ENCODE peak calls at places on chromosomes 7 and 10, in five cellular contexts. I is AG04449, F is AG04450, Q is dorsolateral prefrontal cortex, R is WTC11. M is an unnamed sample.

GRCh38 chr7:51144178-51144577 is 172.4 kb downstream of the COBL start:
- DNase-seq in R (no peak), I (no peak), F (no peak), Q (no peak), M (no peak)

GRCh38 chr10:59284111-59284975 is 78.0 kb downstream of the FAM13C start:
- DNase-seq in R (no peak), Q (no peak), F (no peak), I (no peak), M (no peak)

GRCh38 chr7:90474284-90475210 is 5.1 kb downstream of the PTTG1IP2 start:
- DNase-seq in F (peak; percentile 7), I (peak; percentile 64), R (no peak), Q (no peak), M (no peak)

GRCh38 chr7:65846008-65846570 is 26.8 kb upstream of the VKORC1L1 start:
- DNase-seq in I (no peak), R (no peak), Q (no peak), F (no peak), M (no peak)

GRCh38 chr10:62352356-62352963 is 21.7 kb upstream of the ZNF365 start:
- DNase-seq in I (no peak), R (no peak), F (no peak), Q (no peak), M (no peak)

GRCh38 chr10:19119191-19119590 is 70.6 kb downstream of the MALRD1 start:
- DNase-seq in F (no peak), Q (no peak), I (no peak), R (peak; percentile 27), M (no peak)

GRCh38 chr7:36090976-36091375 is 62.1 kb upstream of the EEPD1 start:
- DNase-seq in R (no peak), Q (no peak), I (no peak), F (no peak), M (no peak)

GRCh38 chr10:124637746-124638145 is 106.4 kb downstream of the FAM53B start:
- DNase-seq in R (no peak), I (no peak), Q (no peak), F (no peak), M (no peak)

GRCh38 chr7:16293669-16294425 is 127.5 kb downstream of the CRPPA start:
- DNase-seq in Q (no peak), F (no peak), R (no peak), I (no peak), M (no peak)

GRCh38 chr7:94823952-94824351 is 83.4 kb upstream of the PPP1R9A start:
- DNase-seq in I (no peak), R (no peak), Q (no peak), F (no peak), M (no peak)

GRCh38 chr10:4073912-4074311 is 288.9 kb upstream of the KLF6 start:
- DNase-seq in I (peak; percentile 67), Q (no peak), R (no peak), F (no peak), M (no peak)

GRCh38 chr10:80493482-80494021 is 39.4 kb downstream of the TSPAN14 start:
- DNase-seq in F (no peak), R (no peak), I (peak; percentile 36), Q (no peak), M (no peak)

GRCh38 chr7:158536871-158537865 is 50.5 kb downstream of the PTPRN2 start:
- DNase-seq in F (no peak), R (no peak), Q (no peak), I (no peak), M (no peak)

GRCh38 chr10:51743146-51743545 is 43.8 kb upstream of the CSTF2T start:
- DNase-seq in Q (no peak), F (no peak), R (no peak), I (no peak), M (no peak)

GRCh38 chr10:6530211-6530840 is 49.8 kb downstream of the PRKCQ start:
- DNase-seq in I (no peak), R (no peak), F (no peak), Q (no peak), M (no peak)

GRCh38 chr10:124354411-124355382 is 64.0 kb downstream of the OAT start:
- DNase-seq in I (no peak), F (peak; percentile 6), R (no peak), Q (no peak), M (peak; percentile 38)

GRCh38 chr10:128579280-128579679 is 453.1 kb upstream of the MKI67 start:
- DNase-seq in Q (no peak), R (no peak), F (no peak), I (no peak), M (no peak)

GRCh38 chr7:6425948-6426347 is 21.8 kb downstream of the DAGLB start:
- DNase-seq in Q (no peak), I (no peak), R (no peak), F (no peak), M (no peak)

GRCh38 chr7:2199956-2200583 is 32.7 kb downstream of the MAD1L1 start:
- DNase-seq in Q (no peak), R (no peak), I (no peak), F (no peak), M (no peak)

GRCh38 chr10:14009315-14010082 is 321.2 kb downstream of the FRMD4A start:
- DNase-seq in I (peak; percentile 52), Q (no peak), F (peak; percentile 70), R (no peak), M (no peak)

GRCh38 chr10:50347394-50347802 is 96.1 kb upstream of the ASAH2 start:
- DNase-seq in Q (no peak), F (no peak), I (no peak), R (no peak), M (no peak)

GRCh38 chr10:54585572-54585971 is 215.5 kb downstream of the PCDH15 start:
- DNase-seq in F (no peak), Q (no peak), I (no peak), R (no peak), M (no peak)

GRCh38 chr7:30445770-30446169 is 32.8 kb downstream of the NOD1 start:
- DNase-seq in R (peak; percentile 52), Q (peak; percentile 32), F (no peak), I (no peak), M (peak; percentile 63)

GRCh38 chr7:14714161-14714728 is 188.3 kb downstream of the DGKB start:
- DNase-seq in I (no peak), F (no peak), R (no peak), Q (no peak), M (no peak)

GRCh38 chr7:94344826-94345225 is 49.9 kb upstream of the COL1A2 start:
- DNase-seq in Q (no peak), R (no peak), I (no peak), F (no peak), M (no peak)

GRCh38 chr7:23403970-23404369 is 66.3 kb downstream of the IGF2BP3 start:
- DNase-seq in Q (no peak), R (no peak), F (no peak), I (no peak), M (no peak)

GRCh38 chr10:12712284-12712983 is 289.1 kb downstream of the CCDC3 start:
- DNase-seq in R (no peak), I (no peak), F (no peak), Q (no peak), M (no peak)

GRCh38 chr10:45000138-45000763 is 472 bp upstream of the ZNF22 start:
- DNase-seq in R (no peak), I (no peak), Q (no peak), F (no peak), M (no peak)

GRCh38 chr10:74249865-74250264 is 98.8 kb downstream of the ADK start:
- DNase-seq in Q (no peak), R (no peak), F (no peak), I (no peak), M (no peak)

GRCh38 chr10:74246495-74246894 is 95.5 kb downstream of the ADK start:
- DNase-seq in Q (no peak), I (no peak), F (no peak), R (no peak), M (no peak)

GRCh38 chr10:74244807-74245206 is 93.8 kb downstream of the ADK start:
- DNase-seq in F (no peak), Q (no peak), R (no peak), I (no peak), M (no peak)

GRCh38 chr10:74243067-74243466 is 92.0 kb downstream of the ADK start:
- DNase-seq in Q (no peak), R (no peak), I (no peak), F (no peak), M (no peak)

GRCh38 chr10:74244097-74244685 is 93.2 kb downstream of the ADK start:
- DNase-seq in Q (no peak), I (no peak), R (no peak), F (peak; percentile 26), M (no peak)
- TF ChIP-seq CTCF in Q (peak; percentile 64), I (peak; percentile 12), R (no peak), F (peak; percentile 48), M (no peak)

GRCh38 chr10:47214520-47214919 is 85.5 kb upstream of the GDF10 start:
- DNase-seq in R (no peak), I (no peak), Q (no peak), F (no peak), M (no peak)

GRCh38 chr10:47222461-47222860 is 77.5 kb upstream of the GDF10 start:
- DNase-seq in R (no peak), F (no peak), I (no peak), Q (no peak), M (no peak)

GRCh38 chr10:47218803-47219202 is 81.2 kb upstream of the GDF10 start:
- DNase-seq in F (no peak), Q (no peak), R (no peak), I (no peak), M (no peak)

GRCh38 chr10:47217123-47217522 is 82.9 kb upstream of the GDF10 start:
- DNase-seq in I (no peak), R (no peak), Q (no peak), F (no peak), M (no peak)
- TF ChIP-seq CTCF in I (no peak), R (no peak), Q (no peak), F (no peak), M (no peak)

GRCh38 chr7:83204715-83205114 is 42.0 kb upstream of the PCLO start:
- DNase-seq in F (no peak), I (no peak), R (no peak), Q (no peak), M (no peak)

GRCh38 chr7:83201355-83201754 is 38.7 kb upstream of the PCLO start:
- DNase-seq in Q (no peak), I (no peak), R (peak; percentile 10), F (no peak), M (no peak)
- TF ChIP-seq CTCF in Q (no peak), I (no peak), R (no peak), F (no peak), M (no peak)

DNA sequence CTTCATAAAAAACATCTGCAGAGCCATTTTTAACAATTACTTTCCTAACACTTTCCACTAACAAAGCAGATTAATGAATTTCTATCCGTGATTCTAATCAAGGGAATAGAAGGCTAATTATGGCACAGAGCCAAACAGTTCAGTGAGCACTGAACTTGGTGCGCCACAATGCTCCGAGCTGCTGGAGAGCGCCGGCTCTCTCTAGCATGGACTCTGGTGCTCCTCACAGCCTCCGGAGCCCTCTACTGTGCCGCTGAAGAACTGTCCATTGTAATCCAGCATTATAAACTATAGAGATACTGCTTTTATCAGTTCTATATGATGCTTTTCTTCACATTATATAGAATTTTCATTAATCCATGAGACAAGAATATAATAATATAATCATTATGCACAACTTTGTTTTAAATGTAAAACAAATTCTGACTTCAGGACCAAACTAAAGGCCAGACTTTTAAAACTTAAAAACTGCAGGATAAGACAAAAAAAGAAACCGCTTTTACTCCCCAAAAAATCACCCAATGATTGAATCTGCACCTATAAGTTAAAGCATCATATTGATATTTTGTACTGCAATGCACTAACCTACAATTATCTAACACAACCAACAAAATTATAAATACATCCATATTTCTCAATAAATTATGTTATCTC is 123.6 kb downstream of the RNF32 start:
- DNase-seq in R (peak; percentile 56), Q (peak; percentile 74), F (peak; percentile 51), I (no peak), M (no peak)
- TF ChIP-seq CTCF in R (no peak), Q (peak; percentile 82), F (peak; percentile 96), I (peak; percentile 79), M (no peak)

GRCh38 chr10:79052311-79053080 is 16.3 kb upstream of the ZMIZ1 start:
- DNase-seq in Q (no peak), F (no peak), I (no peak), R (peak; percentile 23), M (no peak)
- TF ChIP-seq CTCF in Q (no peak), F (peak; percentile 34), I (peak; percentile 24), R (no peak), M (no peak)

M was measured in omental fat pad.